ENCODE peak calls at places on chromosome 3, in seven cellular contexts. A is HCT116, K is stomach, Y is body of pancreas, M is IMR-90, V is ovary, C is transverse colon. U is an unnamed sample.

GRCh38 chr3:170419301-170420087 is 826 bp downstream of the CLDN11 start:
- DNase-seq in A (no peak), K (no peak), Y (no peak), M (peak; percentile 41), V (peak; percentile 69), C (no peak), U (peak; percentile 18)

GRCh38 chr3:160556141-160556540 is 9.2 kb downstream of the KPNA4 start:
- DNase-seq in A (no peak), K (no peak), Y (no peak), M (no peak), V (no peak), C (no peak), U (no peak)

GRCh38 chr3:17057316-17057715 is 172.6 kb downstream of the PLCL2 start:
- DNase-seq in A (no peak), K (no peak), Y (no peak), M (peak; percentile 69), V (no peak), C (no peak), U (no peak)

GRCh38 chr3:149179225-149179624 is 42.4 kb downstream of the CP start:
- DNase-seq in A (no peak), K (no peak), Y (no peak), M (peak; percentile 78), V (no peak), C (no peak), U (no peak)

GRCh38 chr3:133943639-133944131 is 48.0 kb upstream of the RAB6B start:
- DNase-seq in A (peak; percentile 85), K (peak; percentile 50), Y (peak; percentile 67), M (peak; percentile 98), V (no peak), C (no peak), U (no peak)

GRCh38 chr3:112350181-112350825 is 17.3 kb downstream of the CD200 start:
- DNase-seq in A (no peak), K (no peak), Y (no peak), M (no peak), V (no peak), C (no peak), U (no peak)

GRCh38 chr3:141078200-141078599 is 27.1 kb downstream of the SPSB4 start:
- DNase-seq in A (no peak), K (no peak), Y (no peak), M (no peak), V (no peak), C (no peak), U (no peak)

GRCh38 chr3:42762046-42762724 is 10.9 kb downstream of the CCDC13 start:
- DNase-seq in A (no peak), K (no peak), Y (no peak), M (no peak), V (no peak), C (no peak), U (no peak)

GRCh38 chr3:191329654-191330308 is 545 bp downstream of the UTS2B start:
- DNase-seq in A (no peak), K (peak; percentile 54), Y (peak; percentile 46), M (peak; percentile 71), V (peak; percentile 46), C (peak; percentile 69), U (peak; percentile 55)

GRCh38 chr3:34106879-34107278 is 308.4 kb downstream of the PDCD6IP start:
- DNase-seq in A (peak; percentile 2), K (peak; percentile 43), Y (no peak), M (no peak), V (no peak), C (peak; percentile 25), U (no peak)

GRCh38 chr3:131549340-131549739 is 46.6 kb upstream of the MRPL3 start:
- DNase-seq in A (peak; percentile 7), K (no peak), Y (no peak), M (no peak), V (no peak), C (no peak), U (no peak)

GRCh38 chr3:12750223-12750622 is 8.8 kb downstream of the TMEM40 start:
- DNase-seq in A (peak; percentile 47), K (peak; percentile 72), Y (peak; percentile 77), M (peak; percentile 86), V (peak; percentile 34), C (peak; percentile 11), U (peak; percentile 61)

GRCh38 chr3:125331243-125331642 is 43.9 kb downstream of the ZNF148 start:
- DNase-seq in A (no peak), K (no peak), Y (no peak), M (no peak), V (no peak), C (no peak), U (no peak)

GRCh38 chr3:58880182-58880581 is 169.6 kb downstream of the CFAP20DC start:
- DNase-seq in A (no peak), K (no peak), Y (no peak), M (peak; percentile 77), V (no peak), C (no peak), U (no peak)

GRCh38 chr3:123632161-123632655 is 47.4 kb upstream of the HACD2 start:
- DNase-seq in A (no peak), K (no peak), Y (peak; percentile 44), M (peak; percentile 80), V (peak; percentile 82), C (peak; percentile 25), U (peak; percentile 57)

GRCh38 chr3:177279118-177279815 is 82.0 kb upstream of the TBL1XR1 start:
- DNase-seq in A (no peak), K (peak; percentile 41), Y (no peak), M (no peak), V (no peak), C (no peak), U (peak; percentile 59)

GRCh38 chr3:132160218-132160617 is 125.4 kb upstream of the CPNE4 start:
- DNase-seq in A (no peak), K (no peak), Y (no peak), M (no peak), V (no peak), C (no peak), U (no peak)

GRCh38 chr3:58670506-58671125 is 4.0 kb upstream of the FAM3D start:
- DNase-seq in A (no peak), K (no peak), Y (no peak), M (no peak), V (no peak), C (peak; percentile 63), U (no peak)

GRCh38 chr3:14261229-14261628 is 82.6 kb downstream of the LSM3 start:
- DNase-seq in A (peak; percentile 68), K (peak; percentile 90), Y (peak; percentile 79), M (peak; percentile 77), V (peak; percentile 89), C (peak; percentile 89), U (peak; percentile 87)

GRCh38 chr3:187629711-187630110 is 40.5 kb downstream of the SST start:
- DNase-seq in A (no peak), K (no peak), Y (no peak), M (no peak), V (no peak), C (no peak), U (no peak)

GRCh38 chr3:10981961-10982360 is 10.6 kb upstream of the SLC6A1 start:
- DNase-seq in A (no peak), K (no peak), Y (no peak), M (no peak), V (no peak), C (no peak), U (no peak)

GRCh38 chr3:139839659-139840058 is 95.3 kb upstream of the CLSTN2 start:
- DNase-seq in A (no peak), K (no peak), Y (no peak), M (no peak), V (no peak), C (no peak), U (no peak)

GRCh38 chr3:4930501-4930900 is 48.7 kb upstream of the BHLHE40 start:
- DNase-seq in A (no peak), K (no peak), Y (no peak), M (no peak), V (no peak), C (no peak), U (no peak)

GRCh38 chr3:4936982-4937614 is 42.1 kb upstream of the BHLHE40 start:
- DNase-seq in A (no peak), K (no peak), Y (no peak), M (no peak), V (no peak), C (no peak), U (no peak)

GRCh38 chr3:4935347-4935746 is 43.9 kb upstream of the BHLHE40 start:
- DNase-seq in A (no peak), K (no peak), Y (no peak), M (no peak), V (no peak), C (no peak), U (no peak)

GRCh38 chr3:4938583-4938982 is 40.7 kb upstream of the BHLHE40 start:
- DNase-seq in A (no peak), K (no peak), Y (no peak), M (no peak), V (no peak), C (no peak), U (no peak)

DNA sequence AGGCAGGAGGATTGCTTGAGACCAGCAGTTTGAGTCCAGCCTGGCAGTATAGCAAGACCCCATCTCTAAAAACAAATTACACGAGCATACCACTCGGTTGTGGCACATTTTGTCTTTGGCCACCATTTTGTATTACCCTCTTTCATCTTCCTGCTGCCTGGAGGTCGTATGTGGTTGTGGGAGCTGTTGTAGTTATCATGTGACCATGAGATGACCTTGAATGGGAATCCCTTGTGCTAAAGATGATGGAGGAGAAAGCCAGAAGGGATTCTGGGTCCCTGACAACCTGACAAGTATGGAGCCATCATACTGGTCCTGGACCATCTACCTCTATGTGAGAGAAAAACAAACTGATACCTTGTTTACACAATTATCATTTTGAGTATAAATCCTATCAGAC is 45.2 kb upstream of the BHLHE40 start:
- DNase-seq in A (no peak), K (no peak), Y (no peak), M (no peak), V (no peak), C (no peak), U (no peak)
- TF ChIP-seq POLR2A in A (no peak), K (no peak), Y (no peak), M (no peak), V (no peak), C (no peak), U (no peak)

GRCh38 chr3:84943379-84943778 is 15.4 kb upstream of the CADM2 start:
- DNase-seq in A (no peak), K (no peak), Y (no peak), M (no peak), V (no peak), C (no peak), U (no peak)
- H3K36me3 ChIP-seq in A (no peaks in the 10 kb centered on the region), K (no peaks in the 10 kb centered on the region), Y (no peaks in the 10 kb centered on the region), M (no peaks in the 10 kb centered on the region), V (no peaks in the 10 kb centered on the region), C (no peaks in the 10 kb centered on the region), U (no peaks in the 10 kb centered on the region)

DNA sequence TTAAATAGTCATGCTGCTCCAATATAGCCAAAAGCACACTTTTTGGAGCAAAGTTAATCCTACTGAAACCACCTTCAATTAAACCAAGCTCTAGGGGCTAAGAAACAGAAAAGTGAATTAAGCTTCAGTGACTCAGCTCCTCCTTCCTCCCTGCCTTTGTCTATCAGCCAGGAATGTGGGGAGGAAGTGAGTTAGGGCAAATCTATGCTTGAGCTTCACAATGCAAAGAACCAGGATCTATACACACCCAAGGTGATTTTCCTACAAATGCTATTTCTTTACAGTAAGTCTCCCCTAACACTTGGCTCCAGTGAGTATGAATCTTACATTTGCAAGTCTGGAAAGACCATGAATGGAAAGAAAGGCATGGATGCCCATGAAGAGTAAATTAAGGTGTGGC is 212.1 kb downstream of the P3H2 start:
- DNase-seq in A (no peak), K (no peak), Y (no peak), M (peak; percentile 72), V (no peak), C (no peak), U (no peak)
- TF ChIP-seq POLR2A in A (no peak), K (no peak), Y (no peak), M (no peak), V (no peak), C (no peak), U (no peak)

GRCh38 chr3:19457449-19457848 is 309.1 kb downstream of the KCNH8 start:
- DNase-seq in A (no peak), K (no peak), Y (no peak), M (no peak), V (no peak), C (no peak), U (no peak)

GRCh38 chr3:19455546-19455945 is 307.2 kb downstream of the KCNH8 start:
- DNase-seq in A (no peak), K (no peak), Y (no peak), M (no peak), V (no peak), C (no peak), U (no peak)
- H3K36me3 ChIP-seq in A (no peaks in the 10 kb centered on the region), K (no peaks in the 10 kb centered on the region), Y (no peaks in the 10 kb centered on the region), M (no peaks in the 10 kb centered on the region), V (no peaks in the 10 kb centered on the region), C (no peaks in the 10 kb centered on the region), U (no peaks in the 10 kb centered on the region)

U was measured in thyroid gland.